ENCODE peak calls at places on chromosomes 12 and 14, in six cellular contexts. H is IMR-90, D is cardiac fibroblast, B is HFF-Myc, E is A549, U is tibial artery. F is an unnamed sample.

GRCh38 chr12:54082402-54082892 is 28.8 kb downstream of the HOXC4 start:
- DNase-seq in H (no peak), D (peak), B (no peak), E (no peak), U (no peak), F (no peak)

GRCh38 chr14:74793506-74794155 is 30.5 kb downstream of the YLPM1 start:
- DNase-seq in H (no peak), D (peak), B (no peak), E (peak), U (no peak), F (peak)

GRCh38 chr14:77203611-77204456 is 22.2 kb downstream of the TMEM63C start:
- DNase-seq in H (no peak), D (peak), B (no peak), E (no peak), U (no peak), F (no peak)

GRCh38 chr12:68358532-68359485 is 26.6 kb upstream of the MDM1 start:
- DNase-seq in H (peak), D (peak), B (peak), E (peak), U (peak), F (peak)

GRCh38 chr12:76024942-76025600 is 6.5 kb downstream of the PHLDA1 start:
- DNase-seq in H (peak), D (peak), B (no peak), E (peak), U (no peak), F (no peak)

GRCh38 chr12:52879394-52880351 is 25.2 kb downstream of the KRT8 start:
- DNase-seq in H (peak), D (peak), B (peak), E (peak), U (peak), F (peak)

GRCh38 chr14:55309154-55309553 is 37.9 kb downstream of the FBXO34 start:
- DNase-seq in H (no peak), D (no peak), B (no peak), E (no peak), U (no peak), F (no peak)

GRCh38 chr14:99820702-99821331 is 27.6 kb downstream of the EML1 start:
- DNase-seq in H (no peak), D (no peak), B (no peak), E (no peak), U (no peak), F (no peak)

GRCh38 chr12:90368081-90368480 is 586.9 kb downstream of the CCER1 start:
- DNase-seq in H (no peak), D (no peak), B (no peak), E (no peak), U (no peak), F (no peak)

GRCh38 chr12:27331299-27331926 is 1.2 kb upstream of the BMAL2 start:
- DNase-seq in H (peak), D (peak), B (peak), E (peak), U (no peak), F (no peak)

GRCh38 chr14:51620036-51620435 is 31.7 kb upstream of the FRMD6 start:
- DNase-seq in H (no peak), D (no peak), B (no peak), E (no peak), U (no peak), F (no peak)

GRCh38 chr12:26614217-26614616 is 218.8 kb downstream of the ITPR2 start:
- DNase-seq in H (peak), D (peak), B (no peak), E (no peak), U (no peak), F (no peak)

GRCh38 chr12:4032906-4033628 is 159.9 kb upstream of the PARP11 start:
- DNase-seq in H (peak), D (peak), B (no peak), E (no peak), U (no peak), F (no peak)

GRCh38 chr12:50951112-50951511 is 1.2 kb upstream of the HIGD1C start:
- DNase-seq in H (no peak), D (no peak), B (no peak), E (no peak), U (no peak), F (no peak)

GRCh38 chr12:110826592-110827200 is 20.1 kb upstream of the CCDC63 start:
- DNase-seq in H (peak), D (peak), B (peak), E (peak), U (peak), F (peak)

GRCh38 chr14:21498540-21499526 is 12.3 kb downstream of the METTL3 start:
- DNase-seq in H (peak), D (peak), B (peak), E (peak), U (no peak), F (peak)

GRCh38 chr12:75374971-75375370 is 15.9 kb upstream of the GLIPR1L2 start:
- DNase-seq in H (no peak), D (no peak), B (no peak), E (no peak), U (no peak), F (no peak)

DNA sequence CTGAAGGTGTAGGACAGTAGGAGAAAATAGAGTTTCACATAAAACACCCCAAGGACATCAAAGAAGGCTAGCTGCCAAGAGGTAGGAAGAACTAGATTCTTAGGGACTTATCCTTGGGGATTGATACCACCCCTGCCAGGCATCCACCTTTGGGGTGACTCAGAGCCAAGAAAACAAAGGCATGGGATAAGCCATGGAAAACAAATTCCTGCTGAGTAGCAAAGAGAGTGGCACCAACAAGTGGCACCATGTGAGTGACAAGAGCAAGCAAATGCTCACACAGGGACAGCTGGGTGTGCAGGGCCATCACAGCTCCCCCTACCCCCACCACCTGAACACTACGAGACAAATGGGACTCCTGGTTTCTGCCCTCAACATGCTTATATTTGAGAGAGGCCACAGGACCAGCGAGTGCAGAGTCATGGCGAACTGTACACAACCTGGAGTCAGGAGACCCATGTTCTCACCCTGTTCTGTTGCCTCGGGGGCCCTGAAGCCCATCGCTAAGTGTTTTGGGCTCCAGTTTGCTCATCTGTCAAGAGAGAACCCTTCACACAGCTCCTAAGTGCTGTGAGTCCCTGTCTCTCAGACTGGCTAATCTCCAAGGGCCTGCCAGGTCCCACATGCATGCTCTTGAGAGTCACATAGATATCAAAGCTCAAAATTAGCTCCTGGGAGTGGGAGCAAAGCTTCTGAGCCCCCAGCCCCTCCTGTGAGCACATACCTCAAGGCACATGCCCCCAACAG is 91.9 kb downstream of the DPF3 start:
- DNase-seq in H (peak), D (no peak), B (no peak), E (no peak), U (no peak), F (no peak)
- H3K4me3 ChIP-seq in H (no peak), D (no peak), B (no peak), E (no peak), U (no peak), F (no peak)

DNA sequence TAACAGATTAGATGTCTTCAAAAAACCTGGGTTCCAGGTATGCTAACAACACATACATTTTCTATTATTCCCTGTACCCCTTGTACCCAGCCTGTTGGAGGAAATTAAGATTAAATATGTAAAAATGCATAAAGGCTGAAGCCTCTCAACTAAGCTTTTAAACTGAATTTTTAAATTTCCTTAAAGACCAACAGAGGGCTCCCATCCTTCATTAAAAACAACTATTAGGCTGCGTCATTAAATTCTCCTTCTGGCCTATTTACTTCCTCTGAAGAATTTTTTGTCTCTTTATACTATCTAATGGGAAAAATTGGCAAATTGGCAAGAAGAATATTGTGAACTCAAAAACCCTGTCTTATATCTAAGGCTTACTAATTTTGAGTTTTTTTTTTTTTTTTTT is 21.8 kb downstream of the SENP1 start:
- DNase-seq in H (peak), D (peak), B (no peak), E (no peak), U (no peak), F (no peak)
- TF ChIP-seq CTCF in H (peak), D (peak), B (no peak), E (peak), U (peak), F (peak)

GRCh38 chr12:130873825-130874224 is 2.0 kb downstream of the RAN start:
- DNase-seq in H (no peak), D (no peak), B (no peak), E (no peak), U (no peak), F (no peak)
- H3K4me3 ChIP-seq in H (no peak), D (no peak), B (peak), E (peak), U (no peak), F (peak)

GRCh38 chr12:116150452-116150851 is 127.0 kb downstream of the MED13L start:
- DNase-seq in H (no peak), D (no peak), B (no peak), E (no peak), U (no peak), F (no peak)

GRCh38 chr12:116155383-116155782 is 122.1 kb downstream of the MED13L start:
- DNase-seq in H (no peak), D (no peak), B (no peak), E (no peak), U (no peak), F (no peak)

GRCh38 chr12:116153983-116154382 is 123.5 kb downstream of the MED13L start:
- DNase-seq in H (no peak), D (no peak), B (no peak), E (no peak), U (no peak), F (no peak)

GRCh38 chr12:116152268-116152667 is 125.2 kb downstream of the MED13L start:
- DNase-seq in H (peak), D (peak), B (no peak), E (no peak), U (no peak), F (no peak)

GRCh38 chr12:116153096-116153495 is 124.4 kb downstream of the MED13L start:
- DNase-seq in H (no peak), D (no peak), B (no peak), E (no peak), U (no peak), F (no peak)
- TF ChIP-seq CTCF in H (no peak), D (no peak), B (no peak), E (no peak), U (no peak), F (no peak)

DNA sequence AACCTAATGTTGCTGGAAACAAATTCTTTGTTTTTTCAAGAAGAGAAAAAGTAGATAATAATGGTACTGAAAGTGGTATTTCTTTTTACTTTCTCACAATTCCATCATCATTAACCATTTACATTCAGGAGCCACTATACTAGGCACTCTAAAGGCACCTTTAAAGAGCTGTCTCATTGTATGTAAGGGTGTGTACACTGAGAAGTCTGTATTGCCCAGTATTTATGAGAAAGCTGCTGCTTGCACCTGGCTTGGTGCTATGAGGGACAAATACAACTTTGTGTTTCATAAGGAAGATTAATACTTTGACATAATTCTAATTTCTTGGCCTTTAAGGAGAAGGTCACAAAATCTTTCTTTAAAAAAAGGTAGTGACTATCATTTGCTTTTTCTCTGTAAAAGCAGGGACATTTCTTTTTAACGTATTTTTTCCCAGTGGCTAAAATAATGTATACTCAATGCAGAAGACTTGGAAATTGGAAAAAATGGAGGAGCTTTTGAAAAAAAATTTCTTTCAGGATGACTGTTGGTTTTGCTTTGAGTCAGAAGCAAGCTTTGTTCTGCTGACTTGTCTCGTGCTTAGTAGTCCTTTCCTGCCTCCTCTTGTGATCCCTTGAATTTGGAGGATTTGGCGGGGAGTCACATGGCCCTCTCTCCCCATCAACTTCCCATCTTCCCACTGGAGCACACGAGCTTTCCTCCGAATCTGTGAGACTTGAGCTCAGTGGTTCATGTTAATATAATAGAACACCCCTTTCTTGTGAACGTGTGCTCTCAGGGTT is 50.1 kb downstream of the RASSF3 start:
- DNase-seq in H (no peak), D (no peak), B (no peak), E (no peak), U (no peak), F (no peak)
- H3K4me3 ChIP-seq in H (no peak), D (no peak), B (no peak), E (no peak), U (no peak), F (no peak)

GRCh38 chr14:95428557-95428956 is 87.9 kb downstream of the SYNE3 start:
- DNase-seq in H (no peak), D (no peak), B (no peak), E (no peak), U (no peak), F (no peak)

GRCh38 chr14:95434161-95434560 is 82.3 kb downstream of the SYNE3 start:
- DNase-seq in H (no peak), D (no peak), B (no peak), E (no peak), U (no peak), F (no peak)

GRCh38 chr14:95432152-95433093 is 84.0 kb downstream of the SYNE3 start:
- DNase-seq in H (peak), D (peak), B (no peak), E (peak), U (no peak), F (peak)

GRCh38 chr14:95433094-95433478 is 83.4 kb downstream of the SYNE3 start:
- DNase-seq in H (no peak), D (no peak), B (no peak), E (no peak), U (no peak), F (no peak)

DNA sequence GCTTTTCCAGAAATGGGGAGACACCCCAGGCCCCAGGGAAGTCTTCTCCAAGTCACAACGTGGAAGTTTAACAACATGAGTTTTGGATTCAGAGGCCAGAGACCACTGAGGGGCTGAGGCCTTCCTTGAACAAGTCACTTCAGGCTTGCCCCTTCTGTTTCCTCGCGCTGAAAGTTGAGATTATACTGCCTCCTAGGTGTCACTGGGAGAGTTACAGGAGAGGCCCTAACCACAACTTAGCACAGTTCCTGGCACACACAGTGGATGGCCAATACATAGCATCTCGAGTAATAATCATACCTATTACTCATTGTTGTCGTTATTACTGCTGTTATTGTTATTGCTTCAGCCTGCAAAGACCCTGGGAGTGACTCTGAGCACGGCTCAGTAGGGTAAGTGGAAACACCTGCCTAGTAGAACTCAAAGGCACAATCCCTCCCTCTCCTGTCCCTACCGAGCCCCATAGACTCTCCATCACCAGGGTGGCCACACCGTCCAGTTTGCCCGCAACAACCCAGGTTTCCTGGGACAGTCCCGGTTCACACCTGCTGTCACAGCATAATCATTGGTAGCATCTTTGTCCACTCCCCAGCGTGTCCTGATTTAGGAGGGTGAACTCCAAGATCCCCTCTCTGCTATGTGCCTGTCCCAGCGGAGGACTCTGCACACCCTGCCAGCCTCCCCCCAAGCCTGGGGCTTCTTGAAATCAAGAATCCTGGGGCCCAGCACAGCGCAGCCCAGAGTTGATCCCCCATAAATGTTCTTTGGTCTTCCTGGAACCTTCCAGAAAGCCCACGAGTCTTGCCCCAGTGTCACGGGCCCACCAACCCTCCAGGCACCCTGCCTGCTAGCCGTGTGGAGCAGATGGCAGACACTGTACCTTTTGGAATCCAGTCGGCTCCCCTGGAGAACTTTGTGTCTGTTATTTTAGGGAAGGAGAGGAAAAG is 85.0 kb downstream of the SYNE3 start:
- DNase-seq in H (peak), D (peak), B (no peak), E (peak), U (no peak), F (no peak)
- TF ChIP-seq CTCF in H (peak), D (peak), B (peak), E (peak), U (peak), F (peak)

GRCh38 chr14:59189822-59190368 is 1.4 kb downstream of the DAAM1 start:
- DNase-seq in H (peak), D (peak), B (peak), E (peak), U (peak), F (peak)

GRCh38 chr14:59187802-59188460 is 536 bp upstream of the DAAM1 start:
- DNase-seq in H (no peak), D (no peak), B (no peak), E (peak), U (peak), F (no peak)

GRCh38 chr14:59188461-59189280 is at the start of gene DAAM1:
- DNase-seq in H (peak), D (peak), B (peak), E (peak), U (peak), F (peak)

GRCh38 chr14:59189281-59189821 is 884 bp downstream of the DAAM1 start:
- DNase-seq in H (peak), D (peak), B (no peak), E (peak), U (peak), F (no peak)

GRCh38 chr14:59190372-59190771 is 1.9 kb downstream of the DAAM1 start:
- DNase-seq in H (no peak), D (peak), B (no peak), E (peak), U (no peak), F (no peak)
- H3K4me3 ChIP-seq in H (peak), D (peak), B (peak), E (peak), U (peak), F (peak)

GRCh38 chr12:121223283-121223946 is 13.5 kb downstream of the P2RX4 start:
- DNase-seq in H (no peak), D (no peak), B (no peak), E (no peak), U (no peak), F (no peak)

GRCh38 chr12:121222847-121223246 is 12.9 kb downstream of the P2RX4 start:
- DNase-seq in H (no peak), D (no peak), B (no peak), E (no peak), U (no peak), F (no peak)

GRCh38 chr12:121224591-121224990 is 14.7 kb downstream of the P2RX4 start:
- DNase-seq in H (no peak), D (no peak), B (no peak), E (no peak), U (no peak), F (no peak)

GRCh38 chr12:121226399-121226798 is 16.5 kb downstream of the P2RX4 start:
- DNase-seq in H (no peak), D (no peak), B (no peak), E (no peak), U (no peak), F (no peak)

DNA sequence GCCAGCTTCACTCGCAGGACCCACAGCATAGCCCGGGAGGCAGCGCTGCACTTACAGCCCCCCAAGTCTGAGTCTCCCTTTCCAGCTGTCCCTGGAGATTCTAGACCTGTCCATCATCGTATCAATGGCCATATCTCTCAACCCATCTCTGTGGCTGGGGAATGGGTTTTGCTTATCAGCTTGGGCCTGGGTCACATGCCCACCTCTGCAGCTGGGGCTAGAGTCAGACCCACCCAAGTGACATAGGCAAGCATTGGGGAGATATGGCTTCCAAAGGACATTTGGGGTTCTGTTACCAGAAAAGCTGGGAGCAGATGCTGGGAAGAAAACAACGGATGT is 14.0 kb downstream of the P2RX4 start:
- DNase-seq in H (no peak), D (no peak), B (no peak), E (no peak), U (no peak), F (no peak)
- TF ChIP-seq CTCF in H (no peak), D (no peak), B (no peak), E (no peak), U (no peak), F (no peak)